ENCODE peak calls at places on chromosomes 1 and 21, in five cellular contexts. W, N, T, P and R are unnamed samples.

GRCh38 chr1:21200767-21201166 is 24.1 kb upstream of the EIF4G3 start:
- DNase-seq in W (no peak), N (no peak), T (no peak), P (no peak), R (no peak)

GRCh38 chr1:8876099-8876496 is 2.4 kb downstream of the ENO1 start:
- DNase-seq in W (no peak), N (no peak), T (no peak), P (no peak), R (no peak)

GRCh38 chr1:2274231-2274967 is 46.3 kb downstream of the SKI start:
- DNase-seq in W (no peak), N (no peak), T (no peak), P (no peak), R (no peak)

GRCh38 chr1:117011334-117011733 is 9.8 kb downstream of the CD101 start:
- DNase-seq in W (no peak), N (no peak), T (no peak), P (no peak), R (no peak)

GRCh38 chr21:35075546-35075945 is 26.4 kb upstream of the RUNX1 start:
- DNase-seq in W (no peak), N (no peak), T (no peak), P (peak; percentile 8), R (no peak)

GRCh38 chr1:112083487-112083886 is 94.0 kb upstream of the KCND3 start:
- DNase-seq in W (no peak), N (no peak), T (no peak), P (no peak), R (no peak)

GRCh38 chr1:12424793-12425192 is 193.2 kb downstream of the DHRS3 start:
- DNase-seq in W (no peak), N (no peak), T (no peak), P (no peak), R (no peak)

GRCh38 chr1:14138135-14138506 is 438.1 kb downstream of the PRDM2 start:
- DNase-seq in W (no peak), N (no peak), T (no peak), P (no peak), R (no peak)

GRCh38 chr1:167210966-167211674 is 9.6 kb upstream of the POU2F1 start:
- DNase-seq in W (no peak), N (no peak), T (no peak), P (no peak), R (no peak)

GRCh38 chr21:42627527-42628289 is 25.7 kb upstream of the PDE9A start:
- DNase-seq in W (no peak), N (no peak), T (no peak), P (no peak), R (no peak)

GRCh38 chr1:2156866-2157265 is 37.7 kb downstream of the FAAP20 start:
- DNase-seq in W (no peak), N (no peak), T (no peak), P (no peak), R (no peak)

GRCh38 chr1:246632584-246633168 is 66.4 kb downstream of the CNST start:
- DNase-seq in W (no peak), N (no peak), T (no peak), P (no peak), R (no peak)

GRCh38 chr1:56287736-56288135 is 291.6 kb downstream of the PLPP3 start:
- DNase-seq in W (no peak), N (no peak), T (no peak), P (no peak), R (no peak)

GRCh38 chr1:117821782-117822447 is 107.5 kb downstream of the GDAP2 start:
- DNase-seq in W (no peak), N (no peak), T (no peak), P (peak; percentile 58), R (no peak)

GRCh38 chr21:37767984-37768383 is 148.3 kb downstream of the KCNJ6 start:
- DNase-seq in W (no peak), N (no peak), T (no peak), P (no peak), R (no peak)

GRCh38 chr1:228459091-228459993 is 27.8 kb upstream of the RNF187 start:
- DNase-seq in W (peak; percentile 61), N (peak; percentile 83), T (peak; percentile 41), P (peak; percentile 52), R (peak; percentile 69)

GRCh38 chr1:232599178-232600041 is 30.5 kb downstream of the SIPA1L2 start:
- DNase-seq in W (no peak), N (no peak), T (no peak), P (no peak), R (no peak)

GRCh38 chr1:111884772-111885443 is 104.6 kb downstream of the KCND3 start:
- DNase-seq in W (no peak), N (no peak), T (no peak), P (no peak), R (no peak)

GRCh38 chr1:96060621-96061020 is 661.0 kb upstream of the PTBP2 start:
- DNase-seq in W (no peak), N (no peak), T (no peak), P (no peak), R (no peak)

GRCh38 chr1:117770981-117771531 is 158.4 kb downstream of the GDAP2 start:
- DNase-seq in W (no peak), N (no peak), T (no peak), P (no peak), R (no peak)

GRCh38 chr1:117284408-117285215 is 73.9 kb upstream of the VTCN1 start:
- DNase-seq in W (no peak), N (no peak), T (no peak), P (no peak), R (no peak)

GRCh38 chr1:167757433-167758309 is 35.9 kb downstream of the MPZL1 start:
- DNase-seq in W (no peak), N (no peak), T (no peak), P (no peak), R (no peak)

GRCh38 chr1:69976896-69977295 is 228.5 kb downstream of the LRRC40 start:
- DNase-seq in W (no peak), N (no peak), T (no peak), P (no peak), R (no peak)

GRCh38 chr1:154729031-154729442 is 121.1 kb upstream of the ADAR start:
- DNase-seq in W (no peak), N (no peak), T (no peak), P (no peak), R (no peak)

DNA sequence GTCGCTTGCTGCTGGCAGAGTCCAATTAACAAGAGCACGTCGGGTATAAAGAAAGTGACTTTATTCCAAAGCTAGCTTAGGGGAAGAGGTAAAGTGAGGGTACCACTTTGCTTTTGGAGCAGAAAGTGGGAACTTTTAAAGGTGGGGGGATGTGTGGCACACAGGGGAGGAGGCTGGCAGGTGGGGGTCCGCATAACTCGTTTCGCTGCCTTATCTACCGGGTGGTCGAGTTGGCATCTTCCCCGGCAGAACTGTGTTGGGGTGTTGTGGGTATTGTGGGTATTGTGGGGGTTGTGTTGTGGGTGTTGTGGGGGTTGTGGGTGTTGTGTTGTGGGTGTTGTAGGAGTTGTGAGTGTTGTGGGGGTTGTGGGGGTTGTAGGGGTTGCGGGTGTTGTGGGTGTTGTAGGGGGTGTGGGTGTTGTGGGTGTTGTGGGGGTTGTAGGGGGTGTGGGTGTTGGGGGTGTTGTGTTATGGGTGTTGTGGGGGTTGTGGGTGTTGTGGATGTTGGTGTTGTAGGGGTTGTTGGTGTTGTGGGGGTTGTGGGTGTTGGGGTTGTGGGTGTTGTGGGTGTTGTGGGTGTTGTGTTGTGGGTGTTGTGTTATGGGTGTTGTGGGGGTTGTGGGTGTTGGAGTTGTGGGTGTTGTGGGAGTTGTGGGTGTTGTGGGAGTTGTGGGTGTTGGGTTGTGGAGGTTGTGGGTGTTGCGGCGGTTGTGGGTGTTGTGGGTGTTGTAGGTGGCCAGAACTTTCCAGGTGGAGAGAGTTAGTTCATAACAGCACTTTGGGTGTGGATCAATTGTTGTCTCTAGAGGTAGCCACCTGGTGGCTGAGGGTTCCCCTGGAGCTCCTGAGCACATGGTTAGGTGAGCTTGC is 52.7 kb downstream of the AGPAT3 start:
- DNase-seq in W (no peak), N (no peak), T (no peak), P (peak; percentile 34), R (peak; percentile 17)
- H3K4me3 ChIP-seq in W (no peak overlapping the region), N (no peak overlapping the region), T (peak overlapping the region; percentile 38), P (no peak overlapping the region), R (peak overlapping the region; percentile 51)

GRCh38 chr1:10635992-10636391 is 160.5 kb downstream of the CASZ1 start:
- DNase-seq in W (no peak), N (no peak), T (no peak), P (no peak), R (no peak)

GRCh38 chr1:10639301-10640078 is 157.0 kb downstream of the CASZ1 start:
- DNase-seq in W (no peak), N (no peak), T (no peak), P (no peak), R (no peak)

GRCh38 chr1:10637400-10637799 is 159.0 kb downstream of the CASZ1 start:
- DNase-seq in W (no peak), N (no peak), T (no peak), P (no peak), R (no peak)

GRCh38 chr1:10638559-10639300 is 157.7 kb downstream of the CASZ1 start:
- DNase-seq in W (no peak), N (no peak), T (no peak), P (no peak), R (no peak)

GRCh38 chr1:10637833-10638558 is 158.4 kb downstream of the CASZ1 start:
- DNase-seq in W (no peak), N (no peak), T (no peak), P (no peak), R (no peak)
- TF ChIP-seq CTCF in W (no peak), N (no peak), T (no peak), P (no peak), R (no peak)

DNA sequence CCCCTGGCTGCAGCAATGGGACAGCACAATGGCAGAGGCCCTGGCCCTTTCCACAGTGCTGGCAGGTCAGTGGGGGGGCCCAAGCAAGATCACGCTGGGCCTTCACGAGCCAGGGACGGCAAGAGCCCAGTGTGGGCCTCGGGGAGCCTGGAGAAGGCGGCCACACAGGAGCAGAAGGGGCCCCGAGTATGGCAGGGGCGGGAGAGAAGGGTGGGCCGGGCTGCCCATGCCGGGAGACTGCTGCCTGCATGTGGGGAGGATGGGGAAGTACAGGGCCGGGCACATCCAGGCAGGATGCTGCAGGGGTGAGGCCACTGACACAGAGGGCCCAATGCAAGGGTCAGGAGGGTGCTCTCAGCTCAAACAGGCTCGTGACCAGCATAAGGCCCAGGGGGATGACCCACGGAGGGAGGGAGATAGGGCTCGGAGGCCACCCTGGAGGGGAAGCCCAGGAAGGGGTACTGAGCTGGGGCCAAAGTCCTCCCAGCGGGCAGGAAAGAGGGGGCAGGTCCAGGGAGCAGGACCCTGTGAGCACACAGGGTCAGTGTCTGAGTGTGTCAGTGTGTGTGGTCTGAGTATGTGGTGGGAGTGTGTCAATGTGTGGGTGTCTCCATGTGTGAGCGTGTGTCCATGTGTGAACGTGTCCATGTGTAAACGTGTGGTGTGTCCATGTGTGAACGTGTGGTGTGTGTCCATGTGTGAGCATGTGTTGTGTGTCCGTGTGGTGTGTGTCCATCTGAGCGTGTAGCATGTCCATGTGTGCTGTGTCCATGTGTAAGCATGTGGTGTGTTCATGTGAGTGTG is 13.1 kb downstream of the SLC19A1 start:
- DNase-seq in W (peak; percentile 45), N (no peak), T (no peak), P (no peak), R (no peak)
- H3K27ac ChIP-seq in W (no peak overlapping the region), N (no peak overlapping the region), T (no peak overlapping the region), P (no peak overlapping the region), R (no peak overlapping the region)

DNA sequence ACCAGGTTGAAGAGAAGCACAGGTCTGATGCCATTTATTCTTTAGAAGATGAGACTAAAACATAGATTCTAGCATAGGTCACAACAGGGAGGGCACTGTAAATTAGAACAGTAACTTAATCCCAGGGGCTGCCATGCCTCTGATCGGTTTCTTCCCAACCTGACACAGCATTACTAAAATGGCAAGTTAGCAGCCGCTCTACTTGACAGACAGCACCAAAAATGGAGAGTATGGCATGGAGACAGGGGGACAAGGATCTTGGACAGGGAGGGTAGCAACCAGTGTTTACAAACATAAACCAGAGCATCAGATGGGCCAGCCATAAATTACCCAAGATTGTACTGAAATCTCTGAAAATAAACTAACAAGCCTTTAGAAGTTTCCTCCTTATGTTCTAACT is 5.9 kb downstream of the DUSP10 start:
- DNase-seq in W (no peak), N (no peak), T (no peak), P (no peak), R (no peak)
- H3K4me3 ChIP-seq in W (peak overlapping the region; percentile 66), N (no peak overlapping the region), T (no peak overlapping the region), P (no peak overlapping the region), R (no peak overlapping the region)